ENCODE peak calls at places on chromosomes 16 and 17, in six cellular contexts. T is sigmoid colon, C is cardiac muscle cell, Q is heart left ventricle, H is Panc1, P is right atrium auricular region. N is an unnamed sample.

GRCh38 chr16:4087099-4087885 is 28.9 kb downstream of the ADCY9 start:
- DNase-seq in T (no peak), C (no peak), Q (no peak), H (no peak), P (no peak), N (no peak)

GRCh38 chr17:70810609-70811008 is 641.3 kb downstream of the KCNJ2 start:
- DNase-seq in T (no peak), C (no peak), Q (no peak), H (no peak), P (no peak), N (no peak)

GRCh38 chr17:50272711-50273653 is 1.3 kb upstream of the TMEM92 start:
- DNase-seq in T (no peak), C (peak; percentile 78), Q (peak; percentile 46), H (no peak), P (no peak), N (peak; percentile 73)

GRCh38 chr17:72952641-72953313 is 139.7 kb downstream of the SLC39A11 start:
- DNase-seq in T (no peak), C (peak; percentile 10), Q (no peak), H (no peak), P (no peak), N (no peak)

GRCh38 chr16:526181-527014 is 1.1 kb upstream of the CAPN15 start:
- DNase-seq in T (peak; percentile 77), C (peak; percentile 92), Q (no peak), H (no peak), P (peak; percentile 70), N (peak; percentile 67)

GRCh38 chr16:1940273-1941161 is 2.5 kb downstream of the MSRB1 start:
- DNase-seq in T (no peak), C (no peak), Q (no peak), H (no peak), P (no peak), N (peak; percentile 76)

GRCh38 chr17:61128671-61129115 is 270.9 kb upstream of the TBX2 start:
- DNase-seq in T (no peak), C (no peak), Q (peak; percentile 15), H (no peak), P (no peak), N (no peak)

GRCh38 chr16:69921125-69921524 is 30.0 kb upstream of the CLEC18A start:
- DNase-seq in T (no peak), C (no peak), Q (no peak), H (no peak), P (no peak), N (no peak)

GRCh38 chr16:1762196-1762878 is 9.0 kb downstream of the NME3 start:
- DNase-seq in T (no peak), C (no peak), Q (peak; percentile 8), H (no peak), P (no peak), N (no peak)

GRCh38 chr17:35901776-35902175 is 21.6 kb upstream of the CCL5 start:
- DNase-seq in T (no peak), C (no peak), Q (no peak), H (no peak), P (no peak), N (no peak)

GRCh38 chr16:23124315-23124714 is 24.9 kb downstream of the USP31 start:
- DNase-seq in T (peak; percentile 75), C (no peak), Q (no peak), H (no peak), P (no peak), N (no peak)

GRCh38 chr17:14318109-14318905 is 17.4 kb downstream of the HS3ST3B1 start:
- DNase-seq in T (no peak), C (no peak), Q (no peak), H (no peak), P (peak; percentile 53), N (no peak)

GRCh38 chr16:3152022-3152272 is 17.1 kb downstream of the ZNF213 start:
- DNase-seq in T (no peak), C (no peak), Q (no peak), H (no peak), P (no peak), N (no peak)

GRCh38 chr16:55179858-55180585 is 144.0 kb upstream of the IRX6 start:
- DNase-seq in T (no peak), C (peak; percentile 9), Q (no peak), H (no peak), P (no peak), N (no peak)

GRCh38 chr17:55093358-55093757 is 124.8 kb downstream of the STXBP4 start:
- DNase-seq in T (no peak), C (no peak), Q (no peak), H (no peak), P (no peak), N (no peak)

GRCh38 chr17:42679001-42679491 is 2.3 kb upstream of the PLEKHH3 start:
- DNase-seq in T (no peak), C (peak; percentile 78), Q (no peak), H (no peak), P (peak; percentile 68), N (peak; percentile 74)

GRCh38 chr16:85402910-85403692 is 210.0 kb upstream of the GSE1 start:
- DNase-seq in T (peak; percentile 69), C (no peak), Q (peak; percentile 76), H (no peak), P (no peak), N (peak; percentile 33)

GRCh38 chr17:8629371-8630226 is 926 bp downstream of the MYH10 start:
- DNase-seq in T (peak; percentile 80), C (peak; percentile 66), Q (peak; percentile 37), H (no peak), P (no peak), N (peak; percentile 46)

GRCh38 chr17:28717578-28718316 is at the start of gene RAB34:
- DNase-seq in T (peak; percentile 92), C (peak; percentile 97), Q (peak; percentile 79), H (no peak), P (peak; percentile 86), N (no peak)

GRCh38 chr17:74547736-74548135 is 1.8 kb upstream of the CD300C start:
- DNase-seq in T (no peak), C (no peak), Q (no peak), H (no peak), P (no peak), N (no peak)

DNA sequence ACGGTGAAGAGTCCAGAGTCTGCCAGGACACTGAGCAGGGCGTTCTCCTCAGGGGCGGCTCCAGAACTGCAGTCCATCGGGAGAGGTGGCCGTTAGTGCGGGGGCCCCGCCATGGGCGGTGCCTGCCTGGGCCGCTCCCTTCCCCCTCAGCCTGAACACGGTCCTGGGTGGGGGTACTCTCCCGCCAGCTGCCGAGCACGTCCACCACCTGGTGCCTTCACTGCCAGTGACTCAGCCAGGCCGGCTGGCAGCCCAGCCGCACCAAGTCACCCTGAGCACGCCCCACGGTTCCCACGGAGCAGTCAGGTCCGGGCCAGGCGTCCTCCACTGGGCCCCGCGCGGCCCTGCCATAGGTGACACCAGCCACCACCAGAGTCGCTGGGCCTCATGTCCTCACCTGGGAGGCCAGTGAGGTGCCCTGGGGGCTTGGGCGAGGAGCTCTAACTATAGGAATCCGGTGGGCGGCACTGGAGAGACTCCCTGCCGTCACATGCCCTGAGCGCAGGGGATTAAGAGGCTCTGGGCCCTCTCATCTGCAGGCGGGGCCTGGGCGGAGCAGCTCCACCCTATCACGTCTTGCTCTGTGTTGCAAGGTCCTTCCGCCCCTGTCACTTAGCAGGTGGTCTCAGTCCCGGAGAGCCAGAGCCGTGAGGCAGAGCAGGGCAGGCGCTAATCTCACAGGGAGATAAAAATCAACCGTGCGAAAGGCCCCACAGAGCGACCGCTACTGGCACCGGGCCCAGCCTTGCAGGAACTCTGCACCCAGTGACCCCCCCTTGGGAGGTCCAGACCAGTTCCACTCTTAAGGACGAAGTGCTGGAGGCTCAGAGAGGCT is 14.3 kb downstream of the PIEZO1 start:
- DNase-seq in T (peak; percentile 94), C (peak; percentile 93), Q (peak; percentile 76), H (no peak), P (no peak), N (peak; percentile 83)
- H3K4me1 ChIP-seq in T (peaks cover 100% of the 10 kb centered on the region), C (peaks cover 73% of the 10 kb centered on the region), Q (peaks cover 76% of the 10 kb centered on the region), H (peaks cover 74% of the 10 kb centered on the region), P (peaks cover 80% of the 10 kb centered on the region), N (peaks cover 85% of the 10 kb centered on the region)

GRCh38 chr17:18144261-18144660 is 35.7 kb downstream of the MYO15A start:
- DNase-seq in T (no peak), C (no peak), Q (no peak), H (no peak), P (no peak), N (no peak)

GRCh38 chr17:18148586-18148985 is 35.0 kb upstream of the ALKBH5 start:
- DNase-seq in T (no peak), C (no peak), Q (no peak), H (no peak), P (no peak), N (no peak)

GRCh38 chr17:18146980-18147379 is 36.6 kb upstream of the ALKBH5 start:
- DNase-seq in T (no peak), C (no peak), Q (no peak), H (no peak), P (no peak), N (no peak)

GRCh38 chr17:18145811-18146210 is 37.3 kb downstream of the MYO15A start:
- DNase-seq in T (no peak), C (no peak), Q (no peak), H (no peak), P (no peak), N (no peak)

GRCh38 chr17:18146259-18146658 is 37.4 kb upstream of the ALKBH5 start:
- DNase-seq in T (no peak), C (no peak), Q (no peak), H (no peak), P (no peak), N (no peak)
- TF ChIP-seq CTCF in T (no peak), C (no peak), Q (no peak), H (no peak), P (no peak), N (no peak)

GRCh38 chr16:57434003-57434402 is 13.2 kb downstream of the CIAPIN1 start:
- DNase-seq in T (no peak), C (no peak), Q (no peak), H (no peak), P (no peak), N (no peak)
- H3K4me3 ChIP-seq in T (no peak overlapping the region), C (no peak overlapping the region), Q (no peak overlapping the region), H (no peak overlapping the region), P (no peak overlapping the region), N (no peak overlapping the region)

DNA sequence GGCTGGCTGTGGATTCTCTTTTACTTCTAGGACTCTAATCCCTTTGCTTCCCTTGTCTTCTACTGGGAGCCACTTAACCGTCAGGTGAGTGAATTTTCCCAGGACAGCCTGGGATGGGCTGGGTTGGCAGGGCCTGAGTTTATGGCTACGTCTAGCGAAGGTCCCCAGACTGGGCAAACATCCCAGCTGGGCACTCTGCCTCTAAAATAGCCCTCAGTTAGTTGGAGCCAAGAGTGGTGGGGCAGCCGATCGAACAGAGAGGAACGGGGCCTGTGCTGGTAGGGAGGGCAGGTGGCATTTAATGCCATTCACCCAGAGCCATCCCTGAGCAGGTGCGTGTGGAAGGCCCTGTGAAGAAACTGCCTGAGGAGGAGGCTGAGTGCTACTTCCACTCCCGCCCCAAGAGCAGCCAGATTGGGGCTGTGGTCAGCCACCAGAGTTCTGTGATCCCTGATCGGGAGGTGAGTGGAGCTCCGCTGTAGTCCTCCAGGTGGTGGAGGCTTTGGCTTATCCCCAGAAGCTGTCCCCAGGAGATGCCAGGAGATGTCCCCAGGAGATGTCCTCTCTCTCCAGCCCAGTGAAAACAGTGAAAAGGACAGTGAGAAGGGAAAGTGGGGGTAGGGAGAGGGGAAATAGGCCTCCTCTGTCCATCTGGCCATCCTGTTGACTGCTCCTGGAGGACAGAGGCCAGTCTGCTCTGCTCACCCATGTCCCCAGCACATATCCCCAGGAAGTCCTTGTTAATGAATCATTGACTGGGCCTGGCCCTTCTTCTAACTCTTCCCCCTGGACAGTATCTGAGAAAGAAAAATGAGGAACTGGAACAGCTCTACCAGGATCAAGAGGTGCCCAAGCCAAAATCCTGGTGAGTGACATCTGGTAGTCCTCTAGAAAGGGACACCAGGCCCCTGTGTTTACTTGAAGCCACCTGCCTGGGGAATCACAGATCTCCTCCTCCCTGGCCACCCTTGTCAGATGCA is 4.4 kb downstream of the PNPO start:
- DNase-seq in T (no peak), C (no peak), Q (no peak), H (no peak), P (no peak), N (peak; percentile 52)
- H3K4me1 ChIP-seq in T (peaks cover 24% of the 10 kb centered on the region), C (no peaks in the 10 kb centered on the region), Q (peaks cover 55% of the 10 kb centered on the region), H (peaks cover 20% of the 10 kb centered on the region), P (peaks cover 49% of the 10 kb centered on the region), N (peaks cover 20% of the 10 kb centered on the region)